ENCODE peak calls at places on chromosomes 2 and 18, in ten cellular contexts. H is upper lobe of right lung; C is gastrocnemius medialis; U is CD8-positive, alpha-beta T cell; D is MM.1S; Z is PC-9; K is mammary epithelial cell; R is left ventricle myocardium inferior; P is HCT116; W is breast epithelium. B is an unnamed sample.

GRCh38 chr2:68357608-68358337 is 7.3 kb upstream of the PLEK start:
- DNase-seq in W (no peak), P (peak; percentile 51), R (peak; percentile 31), C (peak; percentile 9), U (no peak), Z (peak; percentile 26), K (peak; percentile 53), D (peak; percentile 66), H (no peak), B (peak; percentile 64)

GRCh38 chr2:232539298-232540231 is at the start of gene CHRNG:
- DNase-seq in Z (no peak), D (no peak), K (no peak), W (peak; percentile 30), U (no peak), P (no peak), R (peak; percentile 8), C (peak; percentile 52), H (peak; percentile 59), B (no peak)

GRCh38 chr2:54239427-54239826 is 16.6 kb downstream of the TSPYL6 start:
- DNase-seq in W (no peak), K (no peak), C (no peak), Z (no peak), H (no peak), P (no peak), U (no peak), D (no peak), R (no peak), B (no peak)

GRCh38 chr2:48530033-48530804 is at the start of gene STON1:
- DNase-seq in P (no peak), D (no peak), Z (peak; percentile 31), K (peak; percentile 11), C (peak; percentile 19), U (peak; percentile 52), W (no peak), H (peak; percentile 78), R (peak; percentile 63), B (peak; percentile 75)

GRCh38 chr2:42618972-42619371 is 50.5 kb downstream of the MTA3 start:
- DNase-seq in Z (no peak), R (no peak), C (no peak), D (no peak), U (no peak), P (no peak), W (no peak), H (no peak), K (peak; percentile 77), B (no peak)

GRCh38 chr2:223835701-223836532 is 1.5 kb downstream of the AP1S3 start:
- DNase-seq in U (no peak), K (peak; percentile 73), H (no peak), W (no peak), C (no peak), R (no peak), Z (peak; percentile 76), D (peak; percentile 49), P (no peak), B (no peak)

GRCh38 chr2:237065062-237065360 is 20.7 kb upstream of the COPS8 start:
- DNase-seq in K (no peak), R (no peak), D (no peak), C (no peak), P (no peak), U (no peak), W (no peak), Z (no peak), H (no peak), B (no peak)

GRCh38 chr18:22084547-22084946 is 84.8 kb upstream of the GATA6 start:
- DNase-seq in U (no peak), D (no peak), W (no peak), K (no peak), H (no peak), C (no peak), R (peak; percentile 36), P (no peak), Z (no peak), B (no peak)

GRCh38 chr2:221911316-221911715 is 339.2 kb upstream of the EPHA4 start:
- DNase-seq in R (no peak), Z (no peak), H (no peak), P (no peak), K (no peak), C (no peak), W (no peak), D (no peak), U (no peak), B (no peak)

GRCh38 chr2:128374001-128374710 is 55.5 kb upstream of the HS6ST1 start:
- DNase-seq in C (no peak), D (no peak), Z (peak; percentile 53), W (peak; percentile 41), P (no peak), R (no peak), H (peak; percentile 77), K (peak; percentile 63), U (no peak), B (peak; percentile 55)

GRCh38 chr2:202165945-202166344 is 72.5 kb downstream of the SUMO1 start:
- DNase-seq in R (no peak), C (no peak), U (no peak), Z (no peak), D (no peak), P (no peak), W (no peak), H (no peak), K (no peak), B (no peak)

DNA sequence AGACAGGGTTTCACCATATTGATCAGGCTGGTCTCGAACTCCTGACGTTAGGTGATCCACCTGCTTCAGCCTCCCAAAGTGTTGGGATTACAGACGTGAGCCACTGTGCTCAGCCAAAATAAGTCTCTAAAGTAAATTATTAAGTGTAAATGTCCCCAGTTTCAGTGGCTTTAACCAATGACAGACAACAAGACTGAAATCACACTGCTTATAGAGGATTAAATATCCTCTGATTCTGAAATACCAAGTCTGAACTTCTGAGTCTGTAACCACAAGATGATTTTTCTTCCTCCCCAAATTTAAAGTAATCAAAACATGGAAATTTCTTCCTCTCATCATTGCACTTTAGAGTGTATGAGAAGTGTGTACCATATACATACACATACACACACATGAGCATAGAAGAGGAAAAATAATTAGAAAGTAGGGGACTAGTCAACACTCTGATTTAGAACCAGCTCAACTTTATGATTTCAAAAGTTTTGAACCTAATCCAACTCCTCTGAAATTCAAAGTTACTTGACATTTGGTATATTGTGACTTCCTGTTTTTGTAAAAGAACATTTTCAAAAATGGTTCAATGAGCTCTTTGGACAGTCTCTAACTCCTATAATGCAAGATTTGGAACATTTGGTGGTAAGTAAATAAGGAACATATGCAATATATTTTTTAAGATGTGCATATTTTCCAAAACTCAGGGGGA is 16.6 kb upstream of the ANKRD44 start:
- DNase-seq in R (no peak), P (no peak), Z (no peak), U (no peak), W (no peak), K (no peak), C (no peak), H (no peak), D (no peak), B (no peak)
- H3K4me1 ChIP-seq in R (no peaks in the 10 kb centered on the region), P (no peaks in the 10 kb centered on the region), Z (no peaks in the 10 kb centered on the region), U (peaks cover 71% of the 10 kb centered on the region), W (no peaks in the 10 kb centered on the region), K (no peaks in the 10 kb centered on the region), C (no peaks in the 10 kb centered on the region), H (no peaks in the 10 kb centered on the region), D (peaks cover 7% of the 10 kb centered on the region), B (no peaks in the 10 kb centered on the region)

DNA sequence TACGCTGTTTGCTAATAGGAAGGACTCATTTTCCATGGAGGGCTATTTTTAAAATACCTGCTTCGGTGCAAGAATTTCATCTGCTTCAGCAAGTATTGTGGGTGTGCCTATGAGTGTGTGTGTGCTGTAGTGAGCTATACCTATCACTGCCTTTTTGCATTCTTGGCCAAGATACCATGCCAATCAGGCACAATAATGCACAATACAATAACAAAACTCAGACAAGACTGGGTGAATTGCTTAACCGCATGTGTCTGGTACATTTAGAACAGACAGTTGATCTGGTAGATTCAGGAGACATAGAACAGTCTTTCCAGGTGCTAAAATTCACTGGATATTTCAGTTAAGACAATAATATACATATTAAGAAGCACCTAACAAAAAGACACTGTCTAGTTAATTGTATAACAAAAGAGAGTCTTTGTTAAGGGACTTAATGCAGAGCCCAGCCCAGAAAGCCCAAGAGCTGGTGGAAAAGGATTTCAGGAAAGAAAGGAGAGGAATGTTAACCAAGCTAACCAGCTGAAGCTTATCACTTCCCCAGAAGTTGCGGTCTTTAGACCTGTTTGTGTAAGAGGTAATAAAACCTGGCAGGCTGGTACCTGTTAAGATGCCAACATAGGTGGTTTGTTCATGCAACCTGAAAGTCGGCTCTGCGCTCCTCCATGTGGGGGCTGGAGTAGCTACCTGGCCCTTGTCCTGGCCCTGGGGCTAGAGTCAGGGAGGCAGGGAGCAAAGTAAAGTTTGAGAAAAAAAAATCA is 153.3 kb upstream of the RBMS1 start:
- DNase-seq in R (no peak), C (no peak), D (no peak), P (no peak), W (peak; percentile 66), U (no peak), Z (peak; percentile 45), H (no peak), K (peak; percentile 95), B (no peak)
- TF ChIP-seq CTCF in R (no peak), C (no peak), D (no peak), P (no peak), W (no peak), U (no peak), Z (no peak), H (no peak), K (peak; percentile 33), B (no peak)

GRCh38 chr2:119482481-119483394 is 41.5 kb downstream of the SCTR start:
- DNase-seq in C (no peak), U (peak; percentile 42), H (no peak), K (no peak), P (no peak), Z (no peak), R (peak; percentile 59), D (no peak), W (no peak), B (peak; percentile 92)

GRCh38 chr2:119480718-119481142 is 43.6 kb downstream of the SCTR start:
- DNase-seq in H (no peak), K (no peak), W (no peak), U (peak; percentile 38), R (no peak), D (no peak), Z (no peak), P (no peak), C (no peak), B (no peak)

GRCh38 chr2:119481501-119482455 is 42.5 kb downstream of the SCTR start:
- DNase-seq in U (peak; percentile 45), H (no peak), D (no peak), C (no peak), K (no peak), P (no peak), W (no peak), Z (no peak), R (no peak), B (no peak)

GRCh38 chr2:119478188-119479065 is 45.9 kb downstream of the SCTR start:
- DNase-seq in W (no peak), U (peak; percentile 31), K (no peak), H (no peak), D (no peak), P (no peak), C (no peak), Z (no peak), R (no peak), B (peak; percentile 54)

GRCh38 chr2:119480184-119480583 is 44.1 kb downstream of the SCTR start:
- DNase-seq in K (no peak), R (no peak), W (no peak), D (no peak), C (no peak), Z (no peak), H (no peak), P (no peak), U (no peak), B (no peak)
- H3K27ac ChIP-seq in K (no peak overlapping the region), R (peak overlapping the region; percentile 92), W (no peak overlapping the region), D (no peak overlapping the region), C (no peak overlapping the region), Z (no peak overlapping the region), H (no peak overlapping the region), P (no peak overlapping the region), U (no peak overlapping the region), B (no peak overlapping the region)

GRCh38 chr2:88855620-88856408 is 164.3 kb downstream of the RPIA start:
- DNase-seq in H (no peak), K (no peak), P (no peak), U (no peak), C (no peak), R (no peak), W (no peak), Z (no peak), D (no peak), B (no peak)
- H3K4me1 ChIP-seq in H (peaks cover 4% of the 10 kb centered on the region), K (no peaks in the 10 kb centered on the region), P (no peaks in the 10 kb centered on the region), U (no peaks in the 10 kb centered on the region), C (no peaks in the 10 kb centered on the region), R (peaks cover 11% of the 10 kb centered on the region), W (no peaks in the 10 kb centered on the region), Z (no peaks in the 10 kb centered on the region), D (no peaks in the 10 kb centered on the region), B (no peaks in the 10 kb centered on the region)